ENCODE peak calls at places on chromosomes 12 and 14, in five cellular contexts. One of them, this sample, is unnamed.

GRCh38 chr12:56389215-56389850 is 26.7 kb upstream of the APOF start:
- DNase-seq in HCT116: no peak
- DNase-seq in AG09309: no peak
- DNase-seq in GM20000: no peak
- DNase-seq in AG09319: no peak
- DNase-seq in this sample: no peak

GRCh38 chr14:99120147-99121026 is 151.6 kb downstream of the BCL11B start:
- DNase-seq in HCT116: no peak
- DNase-seq in AG09309: no peak
- DNase-seq in GM20000: no peak
- DNase-seq in AG09319: no peak
- DNase-seq in this sample: peak

GRCh38 chr14:31965735-31966598 is 111.1 kb upstream of the ARHGAP5 start:
- DNase-seq in HCT116: no peak
- DNase-seq in AG09309: no peak
- DNase-seq in GM20000: no peak
- DNase-seq in AG09319: no peak
- DNase-seq in this sample: no peak

GRCh38 chr14:90698379-90698869 is 117.8 kb downstream of the TTC7B start:
- DNase-seq in HCT116: no peak
- DNase-seq in AG09309: no peak
- DNase-seq in GM20000: no peak
- DNase-seq in AG09319: no peak
- DNase-seq in this sample: peak

GRCh38 chr14:100290607-100291304 is 15.5 kb downstream of the SLC25A29 start:
- DNase-seq in HCT116: no peak
- DNase-seq in AG09309: no peak
- DNase-seq in GM20000: no peak
- DNase-seq in AG09319: no peak
- DNase-seq in this sample: no peak

GRCh38 chr14:65461730-65462129 is 49.2 kb downstream of the FUT8 start:
- DNase-seq in HCT116: no peak
- DNase-seq in AG09309: no peak
- DNase-seq in GM20000: no peak
- DNase-seq in AG09319: no peak
- DNase-seq in this sample: no peak

GRCh38 chr14:59306775-59307174 is 118.3 kb downstream of the DAAM1 start:
- DNase-seq in HCT116: no peak
- DNase-seq in AG09309: no peak
- DNase-seq in GM20000: no peak
- DNase-seq in AG09319: no peak
- DNase-seq in this sample: no peak

GRCh38 chr14:105315211-105315721 is 718 bp downstream of the PACS2 start:
- DNase-seq in HCT116: peak
- DNase-seq in AG09309: no peak
- DNase-seq in GM20000: no peak
- DNase-seq in AG09319: no peak
- DNase-seq in this sample: peak

GRCh38 chr14:25836647-25837046 is 761.2 kb downstream of the NOVA1 start:
- DNase-seq in HCT116: no peak
- DNase-seq in AG09309: no peak
- DNase-seq in GM20000: no peak
- DNase-seq in AG09319: no peak
- DNase-seq in this sample: no peak

GRCh38 chr14:61034416-61035100 is 53.5 kb downstream of the SLC38A6 start:
- DNase-seq in HCT116: no peak
- DNase-seq in AG09309: no peak
- DNase-seq in GM20000: peak
- DNase-seq in AG09319: no peak
- DNase-seq in this sample: no peak

GRCh38 chr14:63388766-63389431 is 70.2 kb upstream of the GPHB5 start:
- DNase-seq in HCT116: peak
- DNase-seq in AG09309: peak
- DNase-seq in GM20000: peak
- DNase-seq in AG09319: peak
- DNase-seq in this sample: no peak

GRCh38 chr14:33908540-33909223 is 42.2 kb downstream of the EGLN3 start:
- DNase-seq in HCT116: no peak
- DNase-seq in AG09309: no peak
- DNase-seq in GM20000: no peak
- DNase-seq in AG09319: no peak
- DNase-seq in this sample: no peak

GRCh38 chr14:24095196-24096068 is 1.3 kb downstream of the PCK2 start:
- DNase-seq in HCT116: no peak
- DNase-seq in AG09309: no peak
- DNase-seq in GM20000: peak
- DNase-seq in AG09319: peak
- DNase-seq in this sample: peak

GRCh38 chr12:18684430-18684829 is 53.4 kb downstream of the PLCZ1 start:
- DNase-seq in HCT116: no peak
- DNase-seq in AG09309: no peak
- DNase-seq in GM20000: no peak
- DNase-seq in AG09319: no peak
- DNase-seq in this sample: no peak

GRCh38 chr14:73764881-73765280 is 50.7 kb upstream of the PNMA1 start:
- DNase-seq in HCT116: no peak
- DNase-seq in AG09309: no peak
- DNase-seq in GM20000: no peak
- DNase-seq in AG09319: no peak
- DNase-seq in this sample: peak

GRCh38 chr14:57883061-57883460 is 17.2 kb upstream of the SLC35F4 start:
- DNase-seq in HCT116: no peak
- DNase-seq in AG09309: no peak
- DNase-seq in GM20000: no peak
- DNase-seq in AG09319: no peak
- DNase-seq in this sample: no peak

GRCh38 chr12:124493809-124494750 is 73.3 kb downstream of the NCOR2 start:
- DNase-seq in HCT116: no peak
- DNase-seq in AG09309: no peak
- DNase-seq in GM20000: peak
- DNase-seq in AG09319: no peak
- DNase-seq in this sample: no peak

GRCh38 chr12:62435337-62436163 is 31.1 kb upstream of the MON2 start:
- DNase-seq in HCT116: no peak
- DNase-seq in AG09309: peak
- DNase-seq in GM20000: peak
- DNase-seq in AG09319: peak
- DNase-seq in this sample: peak

GRCh38 chr12:3944620-3945019 is 71.4 kb upstream of the PARP11 start:
- DNase-seq in HCT116: no peak
- DNase-seq in AG09309: no peak
- DNase-seq in GM20000: no peak
- DNase-seq in AG09319: no peak
- DNase-seq in this sample: no peak

GRCh38 chr14:105602243-105602750 is 75.9 kb downstream of the TMEM121 start:
- DNase-seq in HCT116: no peak
- DNase-seq in AG09309: no peak
- DNase-seq in GM20000: no peak
- DNase-seq in AG09319: no peak
- DNase-seq in this sample: no peak

GRCh38 chr14:73232984-73233383 is 4.3 kb upstream of the PAPLN start:
- DNase-seq in HCT116: no peak
- DNase-seq in AG09309: no peak
- DNase-seq in GM20000: no peak
- DNase-seq in AG09319: no peak
- DNase-seq in this sample: no peak

GRCh38 chr14:105159344-105159743 is 9.2 kb downstream of the JAG2 start:
- DNase-seq in HCT116: no peak
- DNase-seq in AG09309: no peak
- DNase-seq in GM20000: no peak
- DNase-seq in AG09319: no peak
- DNase-seq in this sample: no peak

GRCh38 chr14:88422036-88422435 is 36.6 kb downstream of the SPATA7 start:
- DNase-seq in HCT116: no peak
- DNase-seq in AG09309: no peak
- DNase-seq in GM20000: no peak
- DNase-seq in AG09319: no peak
- DNase-seq in this sample: no peak

GRCh38 chr14:47674148-47674545 is 1.3 kb downstream of the MDGA2 start:
- DNase-seq in HCT116: no peak
- DNase-seq in AG09309: no peak
- DNase-seq in GM20000: no peak
- DNase-seq in AG09319: no peak
- DNase-seq in this sample: no peak

GRCh38 chr14:24840204-24840893 is 206.4 kb upstream of the GZMB start:
- DNase-seq in HCT116: no peak
- DNase-seq in AG09309: no peak
- DNase-seq in GM20000: no peak
- DNase-seq in AG09319: no peak
- DNase-seq in this sample: no peak

GRCh38 chr12:95626854-95627253 is 75.6 kb upstream of the USP44 start:
- DNase-seq in HCT116: no peak
- DNase-seq in AG09309: no peak
- DNase-seq in GM20000: no peak
- DNase-seq in AG09319: no peak
- DNase-seq in this sample: no peak

GRCh38 chr12:108175310-108175709 is 46.2 kb downstream of the WSCD2 start:
- DNase-seq in HCT116: no peak
- DNase-seq in AG09309: no peak
- DNase-seq in GM20000: no peak
- DNase-seq in AG09319: no peak
- DNase-seq in this sample: no peak

GRCh38 chr14:88950069-88950468 is 125.6 kb downstream of the TTC8 start:
- DNase-seq in HCT116: no peak
- DNase-seq in AG09309: no peak
- DNase-seq in GM20000: no peak
- DNase-seq in AG09319: no peak
- DNase-seq in this sample: no peak

DNA sequence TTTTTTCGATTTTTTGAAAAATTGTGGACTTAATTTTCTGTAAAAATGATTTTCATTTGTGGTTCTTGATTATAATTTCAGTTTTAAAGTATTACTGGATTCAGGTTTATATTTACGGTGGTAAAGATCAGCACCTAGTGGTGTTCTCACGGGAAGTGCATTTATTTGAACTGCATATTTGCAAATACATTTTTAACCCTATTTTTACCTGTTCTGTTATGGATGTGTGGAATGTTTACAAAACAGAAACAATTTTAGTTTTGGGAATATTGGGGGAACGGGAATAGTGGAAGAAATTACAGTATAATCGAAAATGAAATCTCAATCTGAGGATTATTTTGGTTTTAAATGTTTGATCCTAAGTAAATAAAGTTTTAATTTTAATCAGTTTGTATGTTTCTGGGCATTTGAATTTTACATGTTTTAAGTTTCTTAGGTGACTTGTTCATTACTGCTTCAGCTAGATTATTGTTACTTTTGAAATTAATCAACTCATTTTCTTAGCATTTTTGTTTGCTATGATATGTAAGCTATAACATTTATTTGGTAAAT is 805 bp downstream of the ATF7IP start:
- DNase-seq in HCT116: no peak
- DNase-seq in AG09309: no peak
- DNase-seq in GM20000: no peak
- DNase-seq in AG09319: peak
- DNase-seq in this sample: no peak
- TF ChIP-seq CTCF in HCT116: peak
- TF ChIP-seq CTCF in AG09309: peak
- TF ChIP-seq CTCF in GM20000: no peak
- TF ChIP-seq CTCF in AG09319: peak
- TF ChIP-seq CTCF in this sample: no peak

GRCh38 chr14:75190023-75190422 is 13.6 kb upstream of the TMED10 start:
- DNase-seq in HCT116: no peak
- DNase-seq in AG09309: no peak
- DNase-seq in GM20000: no peak
- DNase-seq in AG09319: no peak
- DNase-seq in this sample: no peak

GRCh38 chr14:75186953-75187352 is 10.5 kb upstream of the TMED10 start:
- DNase-seq in HCT116: no peak
- DNase-seq in AG09309: no peak
- DNase-seq in GM20000: no peak
- DNase-seq in AG09319: no peak
- DNase-seq in this sample: no peak

GRCh38 chr14:75191100-75191499 is 14.7 kb upstream of the TMED10 start:
- DNase-seq in HCT116: no peak
- DNase-seq in AG09309: no peak
- DNase-seq in GM20000: no peak
- DNase-seq in AG09319: no peak
- DNase-seq in this sample: no peak

GRCh38 chr14:75185251-75186040 is 9.0 kb upstream of the TMED10 start:
- DNase-seq in HCT116: no peak
- DNase-seq in AG09309: no peak
- DNase-seq in GM20000: no peak
- DNase-seq in AG09319: no peak
- DNase-seq in this sample: no peak

GRCh38 chr14:75188520-75189267 is 12.3 kb upstream of the TMED10 start:
- DNase-seq in HCT116: no peak
- DNase-seq in AG09309: no peak
- DNase-seq in GM20000: peak
- DNase-seq in AG09319: no peak
- DNase-seq in this sample: no peak
- TF ChIP-seq CTCF in HCT116: no peak
- TF ChIP-seq CTCF in AG09309: no peak
- TF ChIP-seq CTCF in GM20000: no peak
- TF ChIP-seq CTCF in AG09319: no peak
- TF ChIP-seq CTCF in this sample: no peak

DNA sequence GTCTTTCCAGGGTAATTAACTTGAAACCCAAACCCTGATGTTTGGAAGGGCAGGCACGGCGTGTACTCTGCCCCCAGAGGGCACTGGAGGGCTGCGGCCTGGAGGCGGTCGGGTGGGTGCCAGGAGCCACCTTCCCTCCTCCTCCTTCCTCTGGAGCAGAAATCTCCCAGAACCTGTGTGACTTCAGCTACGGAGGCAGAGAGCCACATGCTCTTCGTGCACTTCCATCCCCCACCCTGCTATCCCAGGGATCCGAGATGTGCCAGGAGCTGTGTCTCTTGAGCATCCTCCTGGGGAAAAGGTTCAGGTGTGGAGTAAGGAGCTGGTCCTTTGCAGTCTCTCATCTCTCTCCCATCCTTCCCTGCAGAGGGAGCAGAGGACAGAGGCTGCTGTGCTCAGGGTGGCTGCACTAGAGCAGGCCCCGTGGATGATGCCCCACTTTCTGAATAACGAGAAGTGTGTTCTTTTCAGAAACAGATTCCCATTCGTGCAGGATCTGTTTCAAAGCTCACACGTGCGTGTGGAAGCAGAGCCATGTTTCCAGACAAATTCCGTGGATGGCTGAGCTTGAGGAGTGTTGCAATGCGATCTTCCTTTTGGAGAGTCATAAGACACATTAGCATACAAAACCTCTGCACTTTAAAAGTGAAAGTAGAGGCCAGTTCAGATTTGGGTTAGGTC is 162.9 kb downstream of the ADGRD1 start:
- DNase-seq in HCT116: no peak
- DNase-seq in AG09309: no peak
- DNase-seq in GM20000: no peak
- DNase-seq in AG09319: peak
- DNase-seq in this sample: no peak
- TF ChIP-seq CTCF in HCT116: peak
- TF ChIP-seq CTCF in AG09309: no peak
- TF ChIP-seq CTCF in GM20000: no peak
- TF ChIP-seq CTCF in AG09319: peak
- TF ChIP-seq CTCF in this sample: no peak

GRCh38 chr14:52129733-52130132 is 60.9 kb upstream of the NID2 start:
- DNase-seq in HCT116: no peak
- DNase-seq in AG09309: no peak
- DNase-seq in GM20000: no peak
- DNase-seq in AG09319: no peak
- DNase-seq in this sample: no peak

GRCh38 chr14:52125885-52126284 is 57.0 kb upstream of the NID2 start:
- DNase-seq in HCT116: no peak
- DNase-seq in AG09309: no peak
- DNase-seq in GM20000: no peak
- DNase-seq in AG09319: no peak
- DNase-seq in this sample: no peak

GRCh38 chr14:52131640-52132320 is 62.9 kb upstream of the NID2 start:
- DNase-seq in HCT116: peak
- DNase-seq in AG09309: peak
- DNase-seq in GM20000: peak
- DNase-seq in AG09319: peak
- DNase-seq in this sample: peak
- TF ChIP-seq CTCF in HCT116: peak
- TF ChIP-seq CTCF in AG09309: peak
- TF ChIP-seq CTCF in GM20000: peak
- TF ChIP-seq CTCF in AG09319: peak
- TF ChIP-seq CTCF in this sample: peak